ENCODE peak calls at places on chromosomes 16 and 17, in eight cellular contexts. One of them, this sample, is unnamed.

GRCh38 chr16:85556456-85557082 is 56.6 kb upstream of the GSE1 start:
- DNase-seq in A549: peak
- DNase-seq in T-helper 22 cell: peak
- DNase-seq in EL: peak
- DNase-seq in HTR-8/SVneo: no peak
- DNase-seq in RPMI7951: peak
- DNase-seq in activated T-helper 1 cell treated with anti-CD3 and anti-CD28 coated beads, Interleukin-12 subunit alpha, Interleukin-12 subunit beta, Interleukin-2, Interleukin-4 antibody, amounts not matched to agents 30 ng/mL and 10 ng/mL and 1 ng/mL, durations not matched to agents 14 hours and 24 hours and 36 hours: peak
- DNase-seq in caudate nucleus: no peak
- DNase-seq in this sample: peak

GRCh38 chr16:4709481-4709880 is 16.1 kb downstream of the NUDT16L1 start:
- DNase-seq in A549: no peak
- DNase-seq in T-helper 22 cell: no peak
- DNase-seq in EL: no peak
- DNase-seq in HTR-8/SVneo: no peak
- DNase-seq in RPMI7951: no peak
- DNase-seq in activated T-helper 1 cell treated with anti-CD3 and anti-CD28 coated beads, Interleukin-12 subunit alpha, Interleukin-12 subunit beta, Interleukin-2, Interleukin-4 antibody, amounts not matched to agents 30 ng/mL and 10 ng/mL and 1 ng/mL, durations not matched to agents 14 hours and 24 hours and 36 hours: no peak
- DNase-seq in caudate nucleus: no peak
- DNase-seq in this sample: peak

GRCh38 chr17:69500911-69501429 is 86.5 kb downstream of the MAP2K6 start:
- DNase-seq in A549: no peak
- DNase-seq in T-helper 22 cell: no peak
- DNase-seq in EL: no peak
- DNase-seq in HTR-8/SVneo: no peak
- DNase-seq in RPMI7951: no peak
- DNase-seq in activated T-helper 1 cell treated with anti-CD3 and anti-CD28 coated beads, Interleukin-12 subunit alpha, Interleukin-12 subunit beta, Interleukin-2, Interleukin-4 antibody, amounts not matched to agents 30 ng/mL and 10 ng/mL and 1 ng/mL, durations not matched to agents 14 hours and 24 hours and 36 hours: no peak
- DNase-seq in caudate nucleus: no peak
- DNase-seq in this sample: peak

GRCh38 chr16:87821346-87822001 is 47.8 kb downstream of the SLC7A5 start:
- DNase-seq in A549: no peak
- DNase-seq in T-helper 22 cell: no peak
- DNase-seq in EL: no peak
- DNase-seq in HTR-8/SVneo: no peak
- DNase-seq in RPMI7951: no peak
- DNase-seq in activated T-helper 1 cell treated with anti-CD3 and anti-CD28 coated beads, Interleukin-12 subunit alpha, Interleukin-12 subunit beta, Interleukin-2, Interleukin-4 antibody, amounts not matched to agents 30 ng/mL and 10 ng/mL and 1 ng/mL, durations not matched to agents 14 hours and 24 hours and 36 hours: no peak
- DNase-seq in caudate nucleus: no peak
- DNase-seq in this sample: no peak

GRCh38 chr17:76834889-76835288 is 33.3 kb upstream of the MGAT5B start:
- DNase-seq in A549: no peak
- DNase-seq in T-helper 22 cell: no peak
- DNase-seq in EL: no peak
- DNase-seq in HTR-8/SVneo: no peak
- DNase-seq in RPMI7951: no peak
- DNase-seq in activated T-helper 1 cell treated with anti-CD3 and anti-CD28 coated beads, Interleukin-12 subunit alpha, Interleukin-12 subunit beta, Interleukin-2, Interleukin-4 antibody, amounts not matched to agents 30 ng/mL and 10 ng/mL and 1 ng/mL, durations not matched to agents 14 hours and 24 hours and 36 hours: no peak
- DNase-seq in caudate nucleus: peak
- DNase-seq in this sample: no peak

GRCh38 chr16:12450381-12450780 is 353.3 kb downstream of the CPPED1 start:
- DNase-seq in A549: no peak
- DNase-seq in T-helper 22 cell: no peak
- DNase-seq in EL: no peak
- DNase-seq in HTR-8/SVneo: no peak
- DNase-seq in RPMI7951: no peak
- DNase-seq in activated T-helper 1 cell treated with anti-CD3 and anti-CD28 coated beads, Interleukin-12 subunit alpha, Interleukin-12 subunit beta, Interleukin-2, Interleukin-4 antibody, amounts not matched to agents 30 ng/mL and 10 ng/mL and 1 ng/mL, durations not matched to agents 14 hours and 24 hours and 36 hours: no peak
- DNase-seq in caudate nucleus: no peak
- DNase-seq in this sample: no peak

GRCh38 chr16:66580605-66581209 is 1.4 kb downstream of the CMTM2 start:
- DNase-seq in A549: no peak
- DNase-seq in T-helper 22 cell: no peak
- DNase-seq in EL: peak
- DNase-seq in HTR-8/SVneo: peak
- DNase-seq in RPMI7951: peak
- DNase-seq in activated T-helper 1 cell treated with anti-CD3 and anti-CD28 coated beads, Interleukin-12 subunit alpha, Interleukin-12 subunit beta, Interleukin-2, Interleukin-4 antibody, amounts not matched to agents 30 ng/mL and 10 ng/mL and 1 ng/mL, durations not matched to agents 14 hours and 24 hours and 36 hours: no peak
- DNase-seq in caudate nucleus: no peak
- DNase-seq in this sample: peak

GRCh38 chr17:37610971-37611370 is 1.8 kb upstream of the SYNRG start:
- DNase-seq in A549: peak
- DNase-seq in T-helper 22 cell: no peak
- DNase-seq in EL: no peak
- DNase-seq in HTR-8/SVneo: no peak
- DNase-seq in RPMI7951: no peak
- DNase-seq in activated T-helper 1 cell treated with anti-CD3 and anti-CD28 coated beads, Interleukin-12 subunit alpha, Interleukin-12 subunit beta, Interleukin-2, Interleukin-4 antibody, amounts not matched to agents 30 ng/mL and 10 ng/mL and 1 ng/mL, durations not matched to agents 14 hours and 24 hours and 36 hours: no peak
- DNase-seq in caudate nucleus: no peak
- DNase-seq in this sample: no peak

GRCh38 chr17:31172388-31172787 is 77.6 kb downstream of the NF1 start:
- DNase-seq in A549: no peak
- DNase-seq in T-helper 22 cell: no peak
- DNase-seq in EL: no peak
- DNase-seq in HTR-8/SVneo: no peak
- DNase-seq in RPMI7951: no peak
- DNase-seq in activated T-helper 1 cell treated with anti-CD3 and anti-CD28 coated beads, Interleukin-12 subunit alpha, Interleukin-12 subunit beta, Interleukin-2, Interleukin-4 antibody, amounts not matched to agents 30 ng/mL and 10 ng/mL and 1 ng/mL, durations not matched to agents 14 hours and 24 hours and 36 hours: no peak
- DNase-seq in caudate nucleus: no peak
- DNase-seq in this sample: no peak

GRCh38 chr17:77332981-77333685 is 192.4 kb downstream of the SEC14L1 start:
- DNase-seq in A549: no peak
- DNase-seq in T-helper 22 cell: no peak
- DNase-seq in EL: peak
- DNase-seq in HTR-8/SVneo: no peak
- DNase-seq in RPMI7951: peak
- DNase-seq in activated T-helper 1 cell treated with anti-CD3 and anti-CD28 coated beads, Interleukin-12 subunit alpha, Interleukin-12 subunit beta, Interleukin-2, Interleukin-4 antibody, amounts not matched to agents 30 ng/mL and 10 ng/mL and 1 ng/mL, durations not matched to agents 14 hours and 24 hours and 36 hours: no peak
- DNase-seq in caudate nucleus: no peak
- DNase-seq in this sample: peak

GRCh38 chr16:49593423-49594040 is 219.9 kb downstream of the C16orf78 start:
- DNase-seq in A549: no peak
- DNase-seq in T-helper 22 cell: no peak
- DNase-seq in EL: no peak
- DNase-seq in HTR-8/SVneo: no peak
- DNase-seq in RPMI7951: no peak
- DNase-seq in activated T-helper 1 cell treated with anti-CD3 and anti-CD28 coated beads, Interleukin-12 subunit alpha, Interleukin-12 subunit beta, Interleukin-2, Interleukin-4 antibody, amounts not matched to agents 30 ng/mL and 10 ng/mL and 1 ng/mL, durations not matched to agents 14 hours and 24 hours and 36 hours: no peak
- DNase-seq in caudate nucleus: no peak
- DNase-seq in this sample: no peak

GRCh38 chr17:67633751-67634191 is 84.0 kb upstream of the NOL11 start:
- DNase-seq in A549: no peak
- DNase-seq in T-helper 22 cell: no peak
- DNase-seq in EL: no peak
- DNase-seq in HTR-8/SVneo: no peak
- DNase-seq in RPMI7951: no peak
- DNase-seq in activated T-helper 1 cell treated with anti-CD3 and anti-CD28 coated beads, Interleukin-12 subunit alpha, Interleukin-12 subunit beta, Interleukin-2, Interleukin-4 antibody, amounts not matched to agents 30 ng/mL and 10 ng/mL and 1 ng/mL, durations not matched to agents 14 hours and 24 hours and 36 hours: no peak
- DNase-seq in caudate nucleus: no peak
- DNase-seq in this sample: no peak